ENCODE peak calls at places on chromosome 4, in seven cellular contexts. U is GM23248, Y is mesenchymal stem cell, J is H9, C is A549, R is MM.1S, Z is hepatocyte. H is an unnamed sample.

GRCh38 chr4:150679018-150679766 is 97.2 kb downstream of the MAB21L2 start:
- DNase-seq in U (no peak), Y (no peak), J (no peak), C (no peak), R (no peak), Z (no peak), H (peak)

GRCh38 chr4:46329118-46329976 is 60.6 kb downstream of the GABRA2 start:
- DNase-seq in U (peak), Y (peak), J (peak), C (no peak), R (peak), Z (peak), H (peak)

GRCh38 chr4:183532823-183533222 is 28.0 kb downstream of the ING2 start:
- DNase-seq in U (no peak), Y (peak), J (no peak), C (no peak), R (no peak), Z (peak), H (peak)

GRCh38 chr4:94453534-94453963 is 1.8 kb downstream of the PDLIM5 start:
- DNase-seq in U (peak), Y (peak), J (no peak), C (no peak), R (no peak), Z (peak), H (no peak)

GRCh38 chr4:169070895-169071218 is 60.8 kb upstream of the CBR4 start:
- DNase-seq in U (no peak), Y (no peak), J (no peak), C (peak), R (no peak), Z (peak), H (peak)

GRCh38 chr4:169009281-169010124 is 552 bp downstream of the CBR4 start:
- DNase-seq in U (peak), Y (peak), J (peak), C (no peak), R (peak), Z (peak), H (peak)

GRCh38 chr4:102569200-102569599 is 68.0 kb downstream of the NFKB1 start:
- DNase-seq in U (peak), Y (peak), J (no peak), C (no peak), R (no peak), Z (no peak), H (peak)

GRCh38 chr4:177320721-177321120 is 11.0 kb downstream of the NEIL3 start:
- DNase-seq in U (no peak), Y (no peak), J (no peak), C (no peak), R (no peak), Z (no peak), H (no peak)

GRCh38 chr4:66071911-66072310 is 401.6 kb upstream of the EPHA5 start:
- DNase-seq in U (no peak), Y (no peak), J (no peak), C (no peak), R (no peak), Z (no peak), H (no peak)

GRCh38 chr4:85783483-85783882 is 308.5 kb downstream of the ARHGAP24 start:
- DNase-seq in U (peak), Y (peak), J (no peak), C (no peak), R (no peak), Z (no peak), H (peak)

GRCh38 chr4:123651536-123652175 is 255.1 kb downstream of the SPRY1 start:
- DNase-seq in U (no peak), Y (no peak), J (no peak), C (no peak), R (no peak), Z (no peak), H (no peak)

GRCh38 chr4:165726831-165727230 is 146.2 kb upstream of the TLL1 start:
- DNase-seq in U (no peak), Y (no peak), J (no peak), C (no peak), R (no peak), Z (no peak), H (peak)

GRCh38 chr4:168797176-168797575 is 212.9 kb downstream of the CBR4 start:
- DNase-seq in U (peak), Y (peak), J (no peak), C (no peak), R (no peak), Z (no peak), H (peak)

GRCh38 chr4:185210102-185210981 is 944 bp downstream of the SNX25 start:
- DNase-seq in U (peak), Y (peak), J (peak), C (no peak), R (peak), Z (peak), H (peak)

GRCh38 chr4:174058846-174059245 is 224.6 kb downstream of the FBXO8 start:
- DNase-seq in U (peak), Y (peak), J (no peak), C (no peak), R (no peak), Z (no peak), H (no peak)

GRCh38 chr4:26032142-26032541 is 118.1 kb downstream of the SMIM20 start:
- DNase-seq in U (peak), Y (peak), J (no peak), C (no peak), R (no peak), Z (no peak), H (no peak)

GRCh38 chr4:81622028-81622427 is 150.3 kb upstream of the RASGEF1B start:
- DNase-seq in U (no peak), Y (no peak), J (no peak), C (no peak), R (no peak), Z (no peak), H (no peak)

GRCh38 chr4:12975511-12975910 is 508.6 kb downstream of the RAB28 start:
- DNase-seq in U (no peak), Y (no peak), J (no peak), C (no peak), R (no peak), Z (no peak), H (no peak)

GRCh38 chr4:145935253-145936141 is 3.1 kb downstream of the ZNF827 start:
- DNase-seq in U (peak), Y (no peak), J (peak), C (no peak), R (peak), Z (peak), H (no peak)

GRCh38 chr4:13544556-13545393 is 467 bp upstream of the NKX3-2 start:
- DNase-seq in U (peak), Y (peak), J (peak), C (peak), R (no peak), Z (peak), H (peak)

GRCh38 chr4:105808459-105809041 is 86.7 kb upstream of the NPNT start:
- DNase-seq in U (peak), Y (peak), J (no peak), C (no peak), R (no peak), Z (peak), H (peak)

GRCh38 chr4:184056877-184057276 is 151.8 kb downstream of the STOX2 start:
- DNase-seq in U (no peak), Y (no peak), J (no peak), C (no peak), R (no peak), Z (no peak), H (no peak)

GRCh38 chr4:71235321-71236206 is 103.3 kb upstream of the SLC4A4 start:
- DNase-seq in U (no peak), Y (no peak), J (no peak), C (no peak), R (no peak), Z (no peak), H (no peak)

GRCh38 chr4:176981074-176981473 is 188.4 kb upstream of the VEGFC start:
- DNase-seq in U (peak), Y (no peak), J (no peak), C (no peak), R (no peak), Z (no peak), H (peak)

GRCh38 chr4:76987153-76987562 is 37.6 kb downstream of the SEPTIN11 start:
- DNase-seq in U (peak), Y (peak), J (no peak), C (no peak), R (no peak), Z (peak), H (no peak)

GRCh38 chr4:101244349-101244748 is 103.0 kb downstream of the PPP3CA start:
- DNase-seq in U (no peak), Y (no peak), J (no peak), C (no peak), R (no peak), Z (no peak), H (no peak)

GRCh38 chr4:141686146-141686775 is 49.9 kb downstream of the IL15 start:
- DNase-seq in U (peak), Y (peak), J (no peak), C (peak), R (no peak), Z (no peak), H (peak)

GRCh38 chr4:124095596-124095995 is 616.9 kb downstream of the ANKRD50 start:
- DNase-seq in U (no peak), Y (no peak), J (no peak), C (no peak), R (no peak), Z (no peak), H (no peak)

GRCh38 chr4:74374561-74375327 is 9.8 kb downstream of the EREG start:
- DNase-seq in U (peak), Y (peak), J (no peak), C (peak), R (no peak), Z (no peak), H (peak)

GRCh38 chr4:8468746-8469535 is 28.4 kb downstream of the TRMT44 start:
- DNase-seq in U (peak), Y (peak), J (peak), C (peak), R (peak), Z (peak), H (peak)

GRCh38 chr4:73917081-73917501 is 47.9 kb downstream of the CXCL1 start:
- DNase-seq in U (peak), Y (peak), J (no peak), C (no peak), R (no peak), Z (peak), H (peak)

GRCh38 chr4:140296871-140297570 is 76.4 kb upstream of the SCOC start:
- DNase-seq in U (peak), Y (peak), J (no peak), C (no peak), R (no peak), Z (peak), H (peak)

GRCh38 chr4:36323801-36324419 is 42.5 kb downstream of the DTHD1 start:
- DNase-seq in U (no peak), Y (no peak), J (no peak), C (no peak), R (no peak), Z (no peak), H (no peak)

GRCh38 chr4:36326610-36327009 is 45.2 kb downstream of the DTHD1 start:
- DNase-seq in U (no peak), Y (no peak), J (no peak), C (no peak), R (no peak), Z (no peak), H (peak)

GRCh38 chr4:36325499-36325898 is 44.1 kb downstream of the DTHD1 start:
- DNase-seq in U (no peak), Y (no peak), J (no peak), C (no peak), R (peak), Z (no peak), H (no peak)

GRCh38 chr4:36325916-36326315 is 44.5 kb downstream of the DTHD1 start:
- DNase-seq in U (no peak), Y (no peak), J (no peak), C (no peak), R (no peak), Z (no peak), H (no peak)

GRCh38 chr4:36324808-36325207 is 43.4 kb downstream of the DTHD1 start:
- DNase-seq in U (no peak), Y (no peak), J (no peak), C (no peak), R (no peak), Z (no peak), H (no peak)
- H3K4me2 ChIP-seq in U (no peak), Y (no peak), J (no peak), C (no peak), R (no peak), Z (no peak), H (no peak)

GRCh38 chr4:186643501-186644315 is 79.9 kb downstream of the FAT1 start:
- DNase-seq in U (peak), Y (peak), J (no peak), C (peak), R (no peak), Z (peak), H (peak)
- H3K4me2 ChIP-seq in U (peak), Y (peak), J (no peak), C (peak), R (no peak), Z (peak), H (peak)

GRCh38 chr4:41155194-41155830 is 59.0 kb downstream of the APBB2 start:
- DNase-seq in U (peak), Y (peak), J (no peak), C (no peak), R (no peak), Z (peak), H (no peak)
- H3K4me2 ChIP-seq in U (peak), Y (no peak), J (no peak), C (peak), R (no peak), Z (peak), H (peak)

DNA sequence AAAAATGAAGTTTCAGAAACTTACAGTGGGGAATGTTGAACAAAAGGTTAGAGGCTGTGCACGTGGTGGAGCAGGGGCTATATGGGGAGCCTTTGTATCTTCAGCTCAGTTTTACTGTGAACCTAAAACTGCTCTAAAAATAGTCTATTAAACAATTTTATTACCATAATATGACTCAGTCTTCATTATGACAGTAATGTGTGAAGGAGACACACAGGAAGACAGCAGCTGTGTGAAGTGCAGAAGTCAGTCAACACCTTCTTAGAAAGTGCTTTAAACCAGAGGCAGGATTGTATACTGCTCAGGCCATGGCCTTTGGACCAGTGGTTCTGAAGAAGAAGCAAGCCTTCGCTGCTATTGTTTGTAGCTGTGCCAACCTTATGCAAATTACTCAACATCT is 89.7 kb downstream of the ARHGAP10 start:
- DNase-seq in U (peak), Y (peak), J (no peak), C (no peak), R (no peak), Z (no peak), H (peak)
- H3K4me2 ChIP-seq in U (peak), Y (no peak), J (no peak), C (no peak), R (no peak), Z (no peak), H (peak)

GRCh38 chr4:159291176-159291575 is 188.3 kb downstream of the RAPGEF2 start:
- DNase-seq in U (no peak), Y (no peak), J (no peak), C (no peak), R (no peak), Z (no peak), H (no peak)

GRCh38 chr4:159298502-159298901 is 195.6 kb downstream of the RAPGEF2 start:
- DNase-seq in U (peak), Y (peak), J (no peak), C (no peak), R (no peak), Z (no peak), H (peak)

GRCh38 chr4:159292137-159292896 is 189.4 kb downstream of the RAPGEF2 start:
- DNase-seq in U (no peak), Y (no peak), J (no peak), C (no peak), R (no peak), Z (no peak), H (no peak)

GRCh38 chr4:159296061-159296460 is 193.2 kb downstream of the RAPGEF2 start:
- DNase-seq in U (peak), Y (peak), J (no peak), C (no peak), R (no peak), Z (no peak), H (peak)

DNA sequence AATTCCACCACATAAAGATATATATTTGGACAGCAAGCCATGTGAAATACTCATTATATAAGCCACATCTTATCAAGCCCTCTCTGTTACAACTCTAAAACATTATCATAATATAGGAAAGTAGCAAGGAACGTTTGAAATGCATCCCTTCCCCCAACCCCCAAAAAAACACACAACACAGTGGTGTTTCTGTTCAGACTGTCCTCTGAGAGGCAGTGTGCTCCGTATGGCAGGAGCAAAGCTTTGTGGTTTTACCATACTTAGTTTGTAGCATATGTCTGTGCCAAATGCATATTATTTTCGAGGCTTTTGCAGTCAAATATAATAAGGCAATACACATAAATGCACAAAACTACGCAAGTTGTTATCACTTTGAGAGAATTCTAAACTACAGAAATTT is 194.2 kb downstream of the RAPGEF2 start:
- DNase-seq in U (no peak), Y (peak), J (no peak), C (no peak), R (no peak), Z (no peak), H (no peak)
- H3K4me2 ChIP-seq in U (no peak), Y (no peak), J (no peak), C (peak), R (no peak), Z (no peak), H (no peak)

GRCh38 chr4:137451150-137451850 is 81.0 kb downstream of the PCDH18 start:
- DNase-seq in U (no peak), Y (no peak), J (no peak), C (no peak), R (no peak), Z (no peak), H (no peak)
- H3K4me2 ChIP-seq in U (no peak), Y (no peak), J (peak), C (no peak), R (no peak), Z (no peak), H (no peak)

GRCh38 chr4:138659041-138659565 is 356.5 kb upstream of the NOCT start:
- DNase-seq in U (no peak), Y (no peak), J (peak), C (no peak), R (no peak), Z (no peak), H (no peak)
- H3K4me2 ChIP-seq in U (no peak), Y (no peak), J (peak), C (no peak), R (no peak), Z (no peak), H (no peak)

GRCh38 chr4:89289312-89289711 is 18.3 kb downstream of the GPRIN3 start:
- DNase-seq in U (no peak), Y (no peak), J (no peak), C (no peak), R (no peak), Z (no peak), H (no peak)
- H3K4me2 ChIP-seq in U (no peak), Y (no peak), J (no peak), C (no peak), R (peak), Z (no peak), H (no peak)

GRCh38 chr4:54073481-54073880 is 9.1 kb upstream of the CHIC2 start:
- DNase-seq in U (peak), Y (peak), J (no peak), C (no peak), R (no peak), Z (no peak), H (peak)
- H3K4me2 ChIP-seq in U (no peak), Y (no peak), J (no peak), C (no peak), R (no peak), Z (no peak), H (no peak)